ENCODE peak calls at places on chromosomes 16 and 17, in nine cellular contexts. One of them, this sample, is unnamed.
A peak's percentile ranks its signal among the peaks of the same experiment; 100 is the strongest.

GRCh38 chr16:56970934-56971767 is 9.4 kb downstream of the CETP start:
- DNase-seq in CD4-positive, alpha-beta T cell: no peak
- DNase-seq in heart left ventricle: no peak
- DNase-seq in heart right ventricle: no peak
- DNase-seq in A549: no peak
- DNase-seq in ascending aorta: no peak
- DNase-seq in left ventricle myocardium inferior: no peak
- DNase-seq in tibial nerve: no peak
- DNase-seq in cardiac muscle cell: peak; percentile 54
- DNase-seq in this sample: no peak

GRCh38 chr16:20401475-20402016 is 3.0 kb downstream of the PDILT start:
- DNase-seq in CD4-positive, alpha-beta T cell: no peak
- DNase-seq in heart left ventricle: no peak
- DNase-seq in heart right ventricle: no peak
- DNase-seq in A549: no peak
- DNase-seq in ascending aorta: no peak
- DNase-seq in left ventricle myocardium inferior: no peak
- DNase-seq in tibial nerve: no peak
- DNase-seq in cardiac muscle cell: no peak
- DNase-seq in this sample: no peak

GRCh38 chr16:31695667-31696066 is 168.0 kb downstream of the AHSP start:
- DNase-seq in CD4-positive, alpha-beta T cell: peak; percentile 27
- DNase-seq in heart left ventricle: no peak
- DNase-seq in heart right ventricle: no peak
- DNase-seq in A549: no peak
- DNase-seq in ascending aorta: no peak
- DNase-seq in left ventricle myocardium inferior: no peak
- DNase-seq in tibial nerve: no peak
- DNase-seq in cardiac muscle cell: no peak
- DNase-seq in this sample: no peak

GRCh38 chr17:40535924-40536717 is 29.2 kb downstream of the CCR7 start:
- DNase-seq in CD4-positive, alpha-beta T cell: no peak
- DNase-seq in heart left ventricle: peak; percentile 71
- DNase-seq in heart right ventricle: peak; percentile 80
- DNase-seq in A549: no peak
- DNase-seq in ascending aorta: no peak
- DNase-seq in left ventricle myocardium inferior: no peak
- DNase-seq in tibial nerve: no peak
- DNase-seq in cardiac muscle cell: peak; percentile 47
- DNase-seq in this sample: peak; percentile 57

GRCh38 chr17:57574040-57574513 is 171.0 kb downstream of the CCDC182 start:
- DNase-seq in CD4-positive, alpha-beta T cell: no peak
- DNase-seq in heart left ventricle: peak; percentile 72
- DNase-seq in heart right ventricle: peak; percentile 67
- DNase-seq in A549: no peak
- DNase-seq in ascending aorta: peak; percentile 27
- DNase-seq in left ventricle myocardium inferior: peak; percentile 54
- DNase-seq in tibial nerve: peak; percentile 49
- DNase-seq in cardiac muscle cell: peak; percentile 88
- DNase-seq in this sample: no peak

GRCh38 chr16:87582221-87582965 is 19.9 kb upstream of the JPH3 start:
- DNase-seq in CD4-positive, alpha-beta T cell: no peak
- DNase-seq in heart left ventricle: peak; percentile 88
- DNase-seq in heart right ventricle: peak; percentile 66
- DNase-seq in A549: no peak
- DNase-seq in ascending aorta: peak; percentile 49
- DNase-seq in left ventricle myocardium inferior: peak; percentile 69
- DNase-seq in tibial nerve: peak; percentile 64
- DNase-seq in cardiac muscle cell: peak; percentile 91
- DNase-seq in this sample: peak; percentile 90

GRCh38 chr16:66746682-66747081 is 4.7 kb downstream of the DYNC1LI2 start:
- DNase-seq in CD4-positive, alpha-beta T cell: no peak
- DNase-seq in heart left ventricle: no peak
- DNase-seq in heart right ventricle: no peak
- DNase-seq in A549: no peak
- DNase-seq in ascending aorta: no peak
- DNase-seq in left ventricle myocardium inferior: no peak
- DNase-seq in tibial nerve: no peak
- DNase-seq in cardiac muscle cell: peak; percentile 37
- DNase-seq in this sample: no peak

GRCh38 chr17:50331085-50331791 is 14.7 kb upstream of the XYLT2 start:
- DNase-seq in CD4-positive, alpha-beta T cell: no peak
- DNase-seq in heart left ventricle: no peak
- DNase-seq in heart right ventricle: no peak
- DNase-seq in A549: no peak
- DNase-seq in ascending aorta: no peak
- DNase-seq in left ventricle myocardium inferior: no peak
- DNase-seq in tibial nerve: no peak
- DNase-seq in cardiac muscle cell: peak; percentile 80
- DNase-seq in this sample: no peak

GRCh38 chr16:1997591-1998359 is 8.0 kb downstream of the SYNGR3 start:
- DNase-seq in CD4-positive, alpha-beta T cell: no peak
- DNase-seq in heart left ventricle: no peak
- DNase-seq in heart right ventricle: no peak
- DNase-seq in A549: no peak
- DNase-seq in ascending aorta: no peak
- DNase-seq in left ventricle myocardium inferior: no peak
- DNase-seq in tibial nerve: no peak
- DNase-seq in cardiac muscle cell: no peak
- DNase-seq in this sample: no peak

DNA sequence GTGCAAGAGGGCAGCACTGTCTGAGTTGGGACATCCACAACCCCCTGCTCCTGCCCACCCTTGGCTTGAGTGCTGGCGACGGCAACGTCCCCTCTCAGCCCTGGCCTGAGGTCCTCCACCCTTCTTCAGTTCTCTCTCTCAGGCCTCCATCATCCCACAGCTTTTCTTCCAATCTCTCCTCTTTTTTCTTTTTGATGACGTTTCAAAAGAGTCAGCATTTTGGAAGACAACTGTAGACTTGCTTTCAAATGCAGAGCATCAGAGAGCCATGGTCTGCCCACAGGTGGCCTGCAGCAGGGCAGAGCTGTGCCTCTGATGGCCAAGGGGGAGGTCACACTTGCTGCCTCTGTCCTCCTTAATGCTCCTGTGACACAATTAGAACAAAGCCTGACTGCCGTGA is 775.4 kb downstream of the KCNJ18 start:
- DNase-seq in CD4-positive, alpha-beta T cell: no peak
- DNase-seq in heart left ventricle: no peak
- DNase-seq in heart right ventricle: no peak
- DNase-seq in A549: no peak
- DNase-seq in ascending aorta: no peak
- DNase-seq in left ventricle myocardium inferior: no peak
- DNase-seq in tibial nerve: no peak
- DNase-seq in cardiac muscle cell: no peak
- DNase-seq in this sample: no peak
- H3K9me3 ChIP-seq in CD4-positive, alpha-beta T cell: peaks cover 7% of the 10 kb centered on the region
- H3K9me3 ChIP-seq in heart left ventricle: no peaks in the 10 kb centered on the region
- H3K9me3 ChIP-seq in heart right ventricle: no peaks in the 10 kb centered on the region
- H3K9me3 ChIP-seq in A549: no peaks in the 10 kb centered on the region
- H3K9me3 ChIP-seq in ascending aorta: no peaks in the 10 kb centered on the region
- H3K9me3 ChIP-seq in left ventricle myocardium inferior: no peaks in the 10 kb centered on the region
- H3K9me3 ChIP-seq in tibial nerve: no peaks in the 10 kb centered on the region
- H3K9me3 ChIP-seq in cardiac muscle cell: no peaks in the 10 kb centered on the region
- H3K9me3 ChIP-seq in this sample: no peaks in the 10 kb centered on the region

DNA sequence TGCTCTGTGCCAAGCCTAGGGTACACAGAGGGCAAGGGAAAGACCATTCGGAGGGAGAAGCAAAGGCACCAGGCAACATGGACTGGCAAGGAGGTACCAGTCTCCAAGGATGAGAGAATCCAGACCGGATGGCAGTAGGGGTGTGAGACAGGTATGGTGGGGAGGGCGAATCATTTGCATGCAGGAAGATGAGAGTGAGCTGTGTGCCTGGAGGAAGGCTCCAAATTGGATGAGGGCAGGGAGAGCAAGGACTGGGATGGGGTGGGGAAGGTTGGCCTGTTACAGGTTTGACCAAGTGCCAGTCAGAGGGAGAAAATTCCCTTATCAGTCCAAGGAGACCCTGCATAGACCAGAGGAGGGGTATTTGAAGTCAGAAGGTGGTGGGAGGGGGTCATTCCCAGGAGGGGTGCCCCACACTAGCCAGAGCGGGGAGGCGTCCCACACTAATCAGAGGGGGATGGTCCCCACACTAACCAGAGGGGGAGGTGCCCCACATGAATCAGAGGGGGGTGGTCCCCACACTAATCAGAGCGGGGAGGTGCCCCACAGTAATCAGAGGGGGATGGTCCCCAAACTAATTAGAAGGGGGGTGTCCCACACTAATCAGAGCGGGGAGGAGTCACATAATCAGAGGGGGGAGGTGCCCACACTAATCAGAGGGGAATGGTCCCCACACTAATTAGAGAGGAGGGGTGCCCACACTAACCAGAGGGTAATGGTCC is 737 bp downstream of the CANT1 start:
- DNase-seq in CD4-positive, alpha-beta T cell: no peak
- DNase-seq in heart left ventricle: no peak
- DNase-seq in heart right ventricle: no peak
- DNase-seq in A549: no peak
- DNase-seq in ascending aorta: no peak
- DNase-seq in left ventricle myocardium inferior: no peak
- DNase-seq in tibial nerve: no peak
- DNase-seq in cardiac muscle cell: no peak
- DNase-seq in this sample: peak; percentile 11
- H3K27ac ChIP-seq in CD4-positive, alpha-beta T cell: peak overlapping the region; percentile 62
- H3K27ac ChIP-seq in heart left ventricle: peak overlapping the region; percentile 75
- H3K27ac ChIP-seq in heart right ventricle: peak overlapping the region; percentile 94
- H3K27ac ChIP-seq in A549: peak overlapping the region; percentile 99
- H3K27ac ChIP-seq in ascending aorta: peak overlapping the region; percentile 68
- H3K27ac ChIP-seq in left ventricle myocardium inferior: peak overlapping the region; percentile 95
- H3K27ac ChIP-seq in tibial nerve: peak overlapping the region; percentile 86
- H3K27ac ChIP-seq in cardiac muscle cell: no peak overlapping the region
- H3K27ac ChIP-seq in this sample: peak overlapping the region; percentile 82

GRCh38 chr16:9348912-9349311 is 257.5 kb downstream of the HAPSTR1 start:
- DNase-seq in CD4-positive, alpha-beta T cell: no peak
- DNase-seq in heart left ventricle: no peak
- DNase-seq in heart right ventricle: no peak
- DNase-seq in A549: no peak
- DNase-seq in ascending aorta: no peak
- DNase-seq in left ventricle myocardium inferior: no peak
- DNase-seq in tibial nerve: no peak
- DNase-seq in cardiac muscle cell: no peak
- DNase-seq in this sample: no peak

GRCh38 chr16:9351440-9351839 is 260.0 kb downstream of the HAPSTR1 start:
- DNase-seq in CD4-positive, alpha-beta T cell: no peak
- DNase-seq in heart left ventricle: no peak
- DNase-seq in heart right ventricle: no peak
- DNase-seq in A549: no peak
- DNase-seq in ascending aorta: no peak
- DNase-seq in left ventricle myocardium inferior: no peak
- DNase-seq in tibial nerve: no peak
- DNase-seq in cardiac muscle cell: no peak
- DNase-seq in this sample: no peak

GRCh38 chr16:9357829-9358228 is 266.4 kb downstream of the HAPSTR1 start:
- DNase-seq in CD4-positive, alpha-beta T cell: no peak
- DNase-seq in heart left ventricle: no peak
- DNase-seq in heart right ventricle: no peak
- DNase-seq in A549: no peak
- DNase-seq in ascending aorta: no peak
- DNase-seq in left ventricle myocardium inferior: no peak
- DNase-seq in tibial nerve: no peak
- DNase-seq in cardiac muscle cell: no peak
- DNase-seq in this sample: no peak

GRCh38 chr16:9351841-9352434 is 260.5 kb downstream of the HAPSTR1 start:
- DNase-seq in CD4-positive, alpha-beta T cell: no peak
- DNase-seq in heart left ventricle: peak; percentile 72
- DNase-seq in heart right ventricle: no peak
- DNase-seq in A549: no peak
- DNase-seq in ascending aorta: no peak
- DNase-seq in left ventricle myocardium inferior: peak; percentile 53
- DNase-seq in tibial nerve: no peak
- DNase-seq in cardiac muscle cell: no peak
- DNase-seq in this sample: no peak
- H3K9me3 ChIP-seq in CD4-positive, alpha-beta T cell: peaks cover 10% of the 10 kb centered on the region
- H3K9me3 ChIP-seq in heart left ventricle: no peaks in the 10 kb centered on the region
- H3K9me3 ChIP-seq in heart right ventricle: no peaks in the 10 kb centered on the region
- H3K9me3 ChIP-seq in A549: peaks cover 3% of the 10 kb centered on the region
- H3K9me3 ChIP-seq in ascending aorta: peaks cover 4% of the 10 kb centered on the region
- H3K9me3 ChIP-seq in left ventricle myocardium inferior: peaks cover 51% of the 10 kb centered on the region
- H3K9me3 ChIP-seq in tibial nerve: no peaks in the 10 kb centered on the region
- H3K9me3 ChIP-seq in cardiac muscle cell: no peaks in the 10 kb centered on the region
- H3K9me3 ChIP-seq in this sample: no peaks in the 10 kb centered on the region

GRCh38 chr17:29594441-29595090 is 1.6 kb downstream of the ANKRD13B start:
- DNase-seq in CD4-positive, alpha-beta T cell: no peak
- DNase-seq in heart left ventricle: peak; percentile 25
- DNase-seq in heart right ventricle: peak; percentile 5
- DNase-seq in A549: no peak
- DNase-seq in ascending aorta: no peak
- DNase-seq in left ventricle myocardium inferior: no peak
- DNase-seq in tibial nerve: no peak
- DNase-seq in cardiac muscle cell: no peak
- DNase-seq in this sample: no peak

GRCh38 chr17:29591737-29592624 is 951 bp upstream of the ANKRD13B start:
- DNase-seq in CD4-positive, alpha-beta T cell: peak; percentile 70
- DNase-seq in heart left ventricle: peak; percentile 92
- DNase-seq in heart right ventricle: peak; percentile 88
- DNase-seq in A549: peak; percentile 95
- DNase-seq in ascending aorta: no peak
- DNase-seq in left ventricle myocardium inferior: peak; percentile 90
- DNase-seq in tibial nerve: peak; percentile 85
- DNase-seq in cardiac muscle cell: peak; percentile 86
- DNase-seq in this sample: peak; percentile 90

GRCh38 chr17:29590979-29591736 is 1.7 kb upstream of the GIT1 start:
- DNase-seq in CD4-positive, alpha-beta T cell: no peak
- DNase-seq in heart left ventricle: peak; percentile 66
- DNase-seq in heart right ventricle: peak; percentile 42
- DNase-seq in A549: peak; percentile 92
- DNase-seq in ascending aorta: no peak
- DNase-seq in left ventricle myocardium inferior: no peak
- DNase-seq in tibial nerve: peak; percentile 52
- DNase-seq in cardiac muscle cell: peak; percentile 62
- DNase-seq in this sample: peak; percentile 74

GRCh38 chr17:29593546-29594440 is 861 bp downstream of the ANKRD13B start:
- DNase-seq in CD4-positive, alpha-beta T cell: no peak
- DNase-seq in heart left ventricle: peak; percentile 41
- DNase-seq in heart right ventricle: peak; percentile 15
- DNase-seq in A549: peak; percentile 57
- DNase-seq in ascending aorta: no peak
- DNase-seq in left ventricle myocardium inferior: no peak
- DNase-seq in tibial nerve: no peak
- DNase-seq in cardiac muscle cell: peak; percentile 29
- DNase-seq in this sample: no peak

DNA sequence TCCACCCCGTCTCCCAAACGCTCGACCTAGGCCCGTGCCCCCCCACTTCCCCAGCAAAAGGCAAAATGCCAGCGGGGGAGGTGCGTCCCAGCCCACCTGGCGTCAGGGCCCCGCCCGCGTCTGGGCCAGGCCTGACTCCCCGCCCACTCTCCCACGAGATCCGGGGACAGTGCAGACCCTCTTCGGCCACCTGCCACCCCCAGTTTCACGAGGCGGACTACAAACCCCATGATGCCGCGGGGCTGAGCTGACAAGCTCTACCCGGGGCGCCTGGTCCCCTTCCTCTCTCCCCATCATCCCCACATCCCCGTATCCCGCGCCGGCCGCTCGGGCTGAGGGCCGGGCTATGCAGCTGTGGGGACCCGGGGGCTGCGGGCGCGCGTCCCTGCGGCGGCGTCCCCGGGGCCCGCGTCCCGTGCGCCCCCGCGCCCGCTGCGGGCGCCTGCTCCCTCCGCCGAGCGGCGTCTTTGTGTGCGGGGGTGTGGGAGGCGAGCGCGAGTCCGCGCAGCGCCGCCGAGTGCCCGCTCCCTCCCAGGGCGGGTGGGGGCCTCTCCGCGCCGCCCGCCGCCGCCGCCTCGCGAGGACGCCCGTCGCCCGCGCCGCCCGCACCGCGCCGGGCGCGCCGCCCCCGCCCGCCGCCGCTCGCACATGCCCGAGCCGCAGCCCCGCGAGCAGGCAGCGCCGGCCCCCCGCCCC is at the start of gene ANKRD13B:
- DNase-seq in CD4-positive, alpha-beta T cell: no peak
- DNase-seq in heart left ventricle: peak; percentile 69
- DNase-seq in heart right ventricle: peak; percentile 44
- DNase-seq in A549: peak; percentile 66
- DNase-seq in ascending aorta: no peak
- DNase-seq in left ventricle myocardium inferior: peak; percentile 58
- DNase-seq in tibial nerve: no peak
- DNase-seq in cardiac muscle cell: no peak
- DNase-seq in this sample: peak; percentile 82
- H3K27ac ChIP-seq in CD4-positive, alpha-beta T cell: no peak within 1 kb of the TSS
- H3K27ac ChIP-seq in heart left ventricle: peak within 1 kb of the TSS; percentile 88
- H3K27ac ChIP-seq in heart right ventricle: peak within 1 kb of the TSS; percentile 86
- H3K27ac ChIP-seq in A549: peak within 1 kb of the TSS; percentile 96
- H3K27ac ChIP-seq in ascending aorta: peak within 1 kb of the TSS; percentile 87
- H3K27ac ChIP-seq in left ventricle myocardium inferior: peak within 1 kb of the TSS; percentile 93
- H3K27ac ChIP-seq in tibial nerve: peak within 1 kb of the TSS; percentile 97
- H3K27ac ChIP-seq in cardiac muscle cell: no peak within 1 kb of the TSS
- H3K27ac ChIP-seq in this sample: peak within 1 kb of the TSS; percentile 48

This sample was measured in testis.